ENCODE peak calls at places on chromosomes 3 and 15, in nine cellular contexts. One of them, this sample, is unnamed.

GRCh38 chr3:79140718-79141117 is 627.1 kb downstream of the ROBO1 start:
- DNase-seq in AG04449: peak
- DNase-seq in heart left ventricle: no peak
- DNase-seq in tibial nerve: no peak
- DNase-seq in AG09309: peak
- DNase-seq in thyroid gland: no peak
- DNase-seq in spleen: no peak
- DNase-seq in cardiac muscle cell: no peak
- DNase-seq in fibroblast of pulmonary artery: peak
- DNase-seq in this sample: peak

GRCh38 chr3:13282986-13283876 is 136.9 kb downstream of the NUP210 start:
- DNase-seq in AG04449: no peak
- DNase-seq in tibial nerve: no peak
- DNase-seq in heart left ventricle: no peak
- DNase-seq in fibroblast of pulmonary artery: no peak
- DNase-seq in AG09309: no peak
- DNase-seq in thyroid gland: no peak
- DNase-seq in spleen: peak
- DNase-seq in cardiac muscle cell: peak
- DNase-seq in this sample: no peak

GRCh38 chr15:51731549-51732267 is 5.7 kb downstream of the LYSMD2 start:
- DNase-seq in fibroblast of pulmonary artery: peak
- DNase-seq in thyroid gland: no peak
- DNase-seq in tibial nerve: no peak
- DNase-seq in spleen: no peak
- DNase-seq in AG04449: peak
- DNase-seq in cardiac muscle cell: no peak
- DNase-seq in heart left ventricle: no peak
- DNase-seq in AG09309: peak
- DNase-seq in this sample: peak

GRCh38 chr15:52485290-52485689 is 43.4 kb downstream of the MYO5A start:
- DNase-seq in AG09309: no peak
- DNase-seq in fibroblast of pulmonary artery: no peak
- DNase-seq in thyroid gland: no peak
- DNase-seq in AG04449: no peak
- DNase-seq in spleen: no peak
- DNase-seq in heart left ventricle: no peak
- DNase-seq in tibial nerve: no peak
- DNase-seq in cardiac muscle cell: no peak
- DNase-seq in this sample: no peak

GRCh38 chr3:179933872-179934271 is 102.9 kb downstream of the PEX5L start:
- DNase-seq in cardiac muscle cell: no peak
- DNase-seq in thyroid gland: no peak
- DNase-seq in tibial nerve: no peak
- DNase-seq in AG04449: no peak
- DNase-seq in AG09309: no peak
- DNase-seq in spleen: no peak
- DNase-seq in heart left ventricle: no peak
- DNase-seq in fibroblast of pulmonary artery: no peak
- DNase-seq in this sample: no peak

GRCh38 chr15:31478781-31479221 is 152.2 kb downstream of the KLF13 start:
- DNase-seq in AG04449: no peak
- DNase-seq in spleen: peak
- DNase-seq in heart left ventricle: no peak
- DNase-seq in tibial nerve: no peak
- DNase-seq in thyroid gland: no peak
- DNase-seq in AG09309: no peak
- DNase-seq in fibroblast of pulmonary artery: no peak
- DNase-seq in cardiac muscle cell: no peak
- DNase-seq in this sample: no peak

GRCh38 chr15:79198461-79198860 is 84.1 kb upstream of the ANKRD34C start:
- DNase-seq in tibial nerve: no peak
- DNase-seq in thyroid gland: no peak
- DNase-seq in fibroblast of pulmonary artery: no peak
- DNase-seq in AG04449: no peak
- DNase-seq in heart left ventricle: no peak
- DNase-seq in cardiac muscle cell: no peak
- DNase-seq in AG09309: no peak
- DNase-seq in spleen: no peak
- DNase-seq in this sample: no peak

GRCh38 chr3:134898315-134898714 is 103.3 kb downstream of the EPHB1 start:
- DNase-seq in fibroblast of pulmonary artery: no peak
- DNase-seq in heart left ventricle: no peak
- DNase-seq in thyroid gland: no peak
- DNase-seq in spleen: no peak
- DNase-seq in tibial nerve: no peak
- DNase-seq in AG04449: no peak
- DNase-seq in AG09309: no peak
- DNase-seq in cardiac muscle cell: no peak
- DNase-seq in this sample: no peak

GRCh38 chr3:69201658-69202057 is 79.3 kb upstream of the LMOD3 start:
- DNase-seq in fibroblast of pulmonary artery: no peak
- DNase-seq in AG09309: no peak
- DNase-seq in thyroid gland: no peak
- DNase-seq in spleen: no peak
- DNase-seq in cardiac muscle cell: no peak
- DNase-seq in AG04449: no peak
- DNase-seq in heart left ventricle: no peak
- DNase-seq in tibial nerve: no peak
- DNase-seq in this sample: no peak

GRCh38 chr3:69203631-69204314 is 81.4 kb upstream of the LMOD3 start:
- DNase-seq in spleen: no peak
- DNase-seq in AG04449: no peak
- DNase-seq in thyroid gland: no peak
- DNase-seq in cardiac muscle cell: no peak
- DNase-seq in tibial nerve: no peak
- DNase-seq in AG09309: no peak
- DNase-seq in fibroblast of pulmonary artery: no peak
- DNase-seq in heart left ventricle: no peak
- DNase-seq in this sample: no peak

GRCh38 chr3:69207036-69207435 is 84.6 kb upstream of the LMOD3 start:
- DNase-seq in fibroblast of pulmonary artery: no peak
- DNase-seq in cardiac muscle cell: no peak
- DNase-seq in spleen: no peak
- DNase-seq in heart left ventricle: no peak
- DNase-seq in AG04449: no peak
- DNase-seq in tibial nerve: no peak
- DNase-seq in thyroid gland: no peak
- DNase-seq in AG09309: no peak
- DNase-seq in this sample: no peak

GRCh38 chr3:69205385-69205784 is 83.0 kb upstream of the LMOD3 start:
- DNase-seq in thyroid gland: no peak
- DNase-seq in AG04449: no peak
- DNase-seq in AG09309: no peak
- DNase-seq in fibroblast of pulmonary artery: no peak
- DNase-seq in spleen: no peak
- DNase-seq in tibial nerve: no peak
- DNase-seq in cardiac muscle cell: no peak
- DNase-seq in heart left ventricle: no peak
- DNase-seq in this sample: no peak

DNA sequence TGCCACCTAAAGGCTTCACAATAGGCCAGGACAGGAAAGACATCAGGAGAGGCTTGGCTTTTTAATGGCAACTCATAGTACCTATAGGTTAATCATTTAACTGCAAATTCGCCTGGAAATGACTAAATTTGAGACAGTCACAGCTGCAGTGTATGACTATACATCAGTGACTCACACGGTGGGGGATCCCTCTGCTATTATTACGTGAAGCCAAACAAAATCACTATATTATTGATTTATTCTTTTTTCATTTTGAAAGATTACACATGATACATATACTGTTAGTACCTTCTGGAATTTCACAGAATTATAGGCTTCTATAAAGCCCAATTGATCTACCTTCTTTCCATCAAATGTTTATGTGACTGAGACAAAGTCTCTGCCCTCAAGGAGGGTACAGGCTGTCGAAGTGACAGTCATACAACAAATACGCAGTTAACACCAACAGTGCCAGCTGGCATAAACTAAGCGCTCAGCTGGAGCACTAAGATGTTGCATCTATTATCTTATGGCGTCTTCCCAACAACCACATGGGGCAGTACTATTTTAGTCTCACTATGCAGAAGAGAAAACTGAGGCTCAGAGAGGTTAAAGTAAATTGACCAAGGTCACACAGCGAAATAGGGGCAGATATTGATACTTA is 82.0 kb upstream of the LMOD3 start:
- DNase-seq in heart left ventricle: no peak
- DNase-seq in tibial nerve: no peak
- DNase-seq in spleen: no peak
- DNase-seq in fibroblast of pulmonary artery: no peak
- DNase-seq in AG09309: no peak
- DNase-seq in cardiac muscle cell: no peak
- DNase-seq in thyroid gland: no peak
- DNase-seq in AG04449: no peak
- DNase-seq in this sample: no peak
- H3K4me3 ChIP-seq in heart left ventricle: no peak
- H3K4me3 ChIP-seq in tibial nerve: no peak
- H3K4me3 ChIP-seq in spleen: no peak
- H3K4me3 ChIP-seq in fibroblast of pulmonary artery: no peak
- H3K4me3 ChIP-seq in AG09309: no peak
- H3K4me3 ChIP-seq in cardiac muscle cell: no peak
- H3K4me3 ChIP-seq in thyroid gland: no peak
- H3K4me3 ChIP-seq in AG04449: no peak
- H3K4me3 ChIP-seq in this sample: no peak

GRCh38 chr3:146504546-146505197 is 35.3 kb upstream of the PLSCR2 start:
- DNase-seq in fibroblast of pulmonary artery: no peak
- DNase-seq in AG09309: no peak
- DNase-seq in cardiac muscle cell: no peak
- DNase-seq in spleen: no peak
- DNase-seq in AG04449: no peak
- DNase-seq in tibial nerve: no peak
- DNase-seq in thyroid gland: no peak
- DNase-seq in heart left ventricle: no peak
- DNase-seq in this sample: peak

GRCh38 chr3:146501752-146502151 is 32.4 kb upstream of the PLSCR2 start:
- DNase-seq in tibial nerve: no peak
- DNase-seq in heart left ventricle: no peak
- DNase-seq in AG04449: no peak
- DNase-seq in spleen: no peak
- DNase-seq in thyroid gland: no peak
- DNase-seq in fibroblast of pulmonary artery: no peak
- DNase-seq in AG09309: no peak
- DNase-seq in cardiac muscle cell: no peak
- DNase-seq in this sample: no peak

GRCh38 chr3:146502887-146503458 is 33.6 kb upstream of the PLSCR2 start:
- DNase-seq in thyroid gland: no peak
- DNase-seq in cardiac muscle cell: no peak
- DNase-seq in heart left ventricle: no peak
- DNase-seq in tibial nerve: no peak
- DNase-seq in AG04449: no peak
- DNase-seq in fibroblast of pulmonary artery: peak
- DNase-seq in spleen: no peak
- DNase-seq in AG09309: no peak
- DNase-seq in this sample: no peak

GRCh38 chr3:146505496-146505895 is 36.1 kb upstream of the PLSCR2 start:
- DNase-seq in AG04449: no peak
- DNase-seq in spleen: no peak
- DNase-seq in AG09309: no peak
- DNase-seq in tibial nerve: no peak
- DNase-seq in thyroid gland: no peak
- DNase-seq in fibroblast of pulmonary artery: peak
- DNase-seq in cardiac muscle cell: no peak
- DNase-seq in heart left ventricle: no peak
- DNase-seq in this sample: peak

GRCh38 chr3:146503459-146504202 is 34.3 kb upstream of the PLSCR2 start:
- DNase-seq in AG04449: peak
- DNase-seq in thyroid gland: no peak
- DNase-seq in spleen: no peak
- DNase-seq in fibroblast of pulmonary artery: peak
- DNase-seq in tibial nerve: no peak
- DNase-seq in heart left ventricle: peak
- DNase-seq in AG09309: peak
- DNase-seq in cardiac muscle cell: no peak
- DNase-seq in this sample: peak
- TF ChIP-seq CTCF in AG04449: no peak
- TF ChIP-seq CTCF in thyroid gland: no peak
- TF ChIP-seq CTCF in spleen: no peak
- TF ChIP-seq CTCF in fibroblast of pulmonary artery: no peak
- TF ChIP-seq CTCF in tibial nerve: no peak
- TF ChIP-seq CTCF in heart left ventricle: no peak
- TF ChIP-seq CTCF in AG09309: no peak
- TF ChIP-seq CTCF in cardiac muscle cell: no peak
- TF ChIP-seq CTCF in this sample: no peak

DNA sequence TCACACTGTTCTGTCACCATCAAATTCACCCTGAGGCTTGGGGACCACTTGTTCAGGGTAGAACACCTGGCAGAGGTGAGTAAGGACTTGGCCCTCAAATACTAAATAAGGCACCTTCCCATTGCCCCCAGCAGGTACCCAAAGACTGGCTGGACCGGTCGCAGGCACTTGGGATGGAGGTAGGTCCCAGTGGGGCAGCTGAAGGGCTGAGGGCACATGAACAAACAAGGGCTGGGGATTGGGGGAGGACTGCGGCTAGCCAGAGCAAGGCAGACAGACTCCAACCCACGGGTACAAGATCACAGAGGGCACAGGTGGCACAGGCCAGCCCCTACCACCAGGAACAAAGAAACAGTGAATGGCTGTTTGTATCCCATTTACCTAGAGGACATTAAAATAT is 1.9 kb downstream of the MRPS25 start:
- DNase-seq in cardiac muscle cell: no peak
- DNase-seq in AG09309: no peak
- DNase-seq in tibial nerve: no peak
- DNase-seq in fibroblast of pulmonary artery: no peak
- DNase-seq in heart left ventricle: no peak
- DNase-seq in thyroid gland: peak
- DNase-seq in AG04449: no peak
- DNase-seq in spleen: no peak
- DNase-seq in this sample: no peak
- H3K4me3 ChIP-seq in cardiac muscle cell: no peak
- H3K4me3 ChIP-seq in AG09309: no peak
- H3K4me3 ChIP-seq in tibial nerve: no peak
- H3K4me3 ChIP-seq in fibroblast of pulmonary artery: no peak
- H3K4me3 ChIP-seq in heart left ventricle: peak
- H3K4me3 ChIP-seq in thyroid gland: peak
- H3K4me3 ChIP-seq in AG04449: no peak
- H3K4me3 ChIP-seq in spleen: peak
- H3K4me3 ChIP-seq in this sample: no peak

GRCh38 chr3:55884491-55885285 is 397.6 kb upstream of the WNT5A start:
- DNase-seq in tibial nerve: no peak
- DNase-seq in thyroid gland: no peak
- DNase-seq in AG09309: no peak
- DNase-seq in fibroblast of pulmonary artery: no peak
- DNase-seq in cardiac muscle cell: no peak
- DNase-seq in spleen: no peak
- DNase-seq in heart left ventricle: no peak
- DNase-seq in AG04449: no peak
- DNase-seq in this sample: no peak

GRCh38 chr3:55884066-55884465 is 397.0 kb upstream of the WNT5A start:
- DNase-seq in thyroid gland: no peak
- DNase-seq in tibial nerve: no peak
- DNase-seq in heart left ventricle: no peak
- DNase-seq in cardiac muscle cell: no peak
- DNase-seq in AG04449: no peak
- DNase-seq in spleen: no peak
- DNase-seq in fibroblast of pulmonary artery: no peak
- DNase-seq in AG09309: no peak
- DNase-seq in this sample: no peak

GRCh38 chr3:55882006-55882405 is 394.9 kb upstream of the WNT5A start:
- DNase-seq in tibial nerve: no peak
- DNase-seq in cardiac muscle cell: no peak
- DNase-seq in AG04449: no peak
- DNase-seq in heart left ventricle: no peak
- DNase-seq in AG09309: no peak
- DNase-seq in thyroid gland: no peak
- DNase-seq in fibroblast of pulmonary artery: no peak
- DNase-seq in spleen: no peak
- DNase-seq in this sample: no peak

GRCh38 chr3:55888282-55888855 is 401.3 kb upstream of the WNT5A start:
- DNase-seq in thyroid gland: no peak
- DNase-seq in AG04449: no peak
- DNase-seq in fibroblast of pulmonary artery: no peak
- DNase-seq in tibial nerve: no peak
- DNase-seq in AG09309: no peak
- DNase-seq in cardiac muscle cell: no peak
- DNase-seq in heart left ventricle: no peak
- DNase-seq in spleen: no peak
- DNase-seq in this sample: no peak

GRCh38 chr3:55885721-55886120 is 398.6 kb upstream of the WNT5A start:
- DNase-seq in thyroid gland: no peak
- DNase-seq in AG09309: no peak
- DNase-seq in fibroblast of pulmonary artery: peak
- DNase-seq in tibial nerve: no peak
- DNase-seq in AG04449: no peak
- DNase-seq in spleen: no peak
- DNase-seq in heart left ventricle: no peak
- DNase-seq in cardiac muscle cell: no peak
- DNase-seq in this sample: peak
- TF ChIP-seq CTCF in thyroid gland: no peak
- TF ChIP-seq CTCF in AG09309: peak
- TF ChIP-seq CTCF in fibroblast of pulmonary artery: no peak
- TF ChIP-seq CTCF in tibial nerve: no peak
- TF ChIP-seq CTCF in AG04449: no peak
- TF ChIP-seq CTCF in spleen: no peak
- TF ChIP-seq CTCF in heart left ventricle: no peak
- TF ChIP-seq CTCF in cardiac muscle cell: no peak
- TF ChIP-seq CTCF in this sample: peak